ENCODE peak calls at places on chromosomes 16 and 17, in ten cellular contexts. F is H7; S is CD8-positive, alpha-beta T cell; D is cardiac muscle cell; K is transverse colon; N is HepG2; P is lower lobe of right lung; W is Karpas-422; U is prostate gland; E is esophagus squamous epithelium. C is an unnamed sample.

GRCh38 chr17:81731271-81731670 is 19.2 kb downstream of the SLC25A10 start:
- DNase-seq in F (no peak), S (no peak), D (no peak), K (no peak), N (no peak), P (no peak), W (no peak), U (no peak), E (no peak), C (no peak)

GRCh38 chr17:21005803-21006202 is 37.0 kb downstream of the USP22 start:
- DNase-seq in F (no peak), S (no peak), D (no peak), K (no peak), N (no peak), P (no peak), W (no peak), U (no peak), E (no peak), C (no peak)

GRCh38 chr17:68290268-68290954 is 516 bp downstream of the SLC16A6 start:
- DNase-seq in F (peak; percentile 82), S (peak; percentile 43), D (peak; percentile 38), K (peak; percentile 54), N (no peak), P (peak; percentile 71), W (peak; percentile 74), U (peak; percentile 28), E (no peak), C (peak; percentile 76)

GRCh38 chr16:51526622-51527021 is 375.6 kb upstream of the SALL1 start:
- DNase-seq in F (no peak), S (no peak), D (no peak), K (no peak), N (no peak), P (no peak), W (no peak), U (no peak), E (no peak), C (no peak)

GRCh38 chr17:6455321-6455705 is 11.1 kb downstream of the PIMREG start:
- DNase-seq in F (peak; percentile 89), S (peak; percentile 33), D (peak; percentile 46), K (peak; percentile 62), N (no peak), P (peak; percentile 51), W (no peak), U (no peak), E (no peak), C (peak; percentile 59)

GRCh38 chr17:3513305-3514035 is 37.7 kb downstream of the ASPA start:
- DNase-seq in F (peak; percentile 47), S (no peak), D (no peak), K (no peak), N (no peak), P (no peak), W (no peak), U (no peak), E (no peak), C (peak; percentile 63)

GRCh38 chr16:20382202-20382948 is 22.2 kb downstream of the PDILT start:
- DNase-seq in F (no peak), S (no peak), D (no peak), K (no peak), N (no peak), P (no peak), W (no peak), U (no peak), E (no peak), C (no peak)

GRCh38 chr17:4658478-4659305 is 17.2 kb upstream of the ALOX15 start:
- DNase-seq in F (no peak), S (no peak), D (no peak), K (no peak), N (no peak), P (no peak), W (no peak), U (no peak), E (no peak), C (no peak)

GRCh38 chr17:75658237-75658636 is 8.7 kb downstream of the RECQL5 start:
- DNase-seq in F (no peak), S (no peak), D (no peak), K (no peak), N (no peak), P (no peak), W (no peak), U (no peak), E (no peak), C (no peak)

GRCh38 chr17:81513669-81514484 is 1.3 kb upstream of the ACTG1 start:
- DNase-seq in F (peak; percentile 88), S (no peak), D (peak; percentile 87), K (peak; percentile 66), N (peak; percentile 72), P (peak; percentile 83), W (peak; percentile 79), U (peak; percentile 53), E (no peak), C (peak; percentile 73)

GRCh38 chr17:82616021-82616703 is 32.1 kb downstream of the WDR45B start:
- DNase-seq in F (no peak), S (no peak), D (no peak), K (no peak), N (no peak), P (no peak), W (no peak), U (no peak), E (no peak), C (no peak)

GRCh38 chr17:56319531-56319930 is 166.3 kb downstream of the ANKFN1 start:
- DNase-seq in F (peak; percentile 8), S (no peak), D (peak; percentile 65), K (no peak), N (peak; percentile 58), P (no peak), W (peak; percentile 80), U (peak; percentile 10), E (no peak), C (no peak)

GRCh38 chr17:56948491-56948890 is 12.4 kb downstream of the COIL start:
- DNase-seq in F (no peak), S (no peak), D (no peak), K (no peak), N (no peak), P (no peak), W (no peak), U (no peak), E (no peak), C (no peak)

GRCh38 chr17:1562178-1562643 is 381 bp downstream of the PITPNA start:
- DNase-seq in F (peak; percentile 89), S (peak; percentile 18), D (peak; percentile 74), K (peak; percentile 57), N (no peak), P (peak; percentile 77), W (no peak), U (no peak), E (no peak), C (no peak)

GRCh38 chr17:58508341-58509067 is 5.9 kb downstream of the MTMR4 start:
- DNase-seq in F (no peak), S (no peak), D (peak; percentile 66), K (no peak), N (no peak), P (no peak), W (no peak), U (no peak), E (no peak), C (no peak)

GRCh38 chr17:63102034-63102433 is 136.0 kb downstream of the TANC2 start:
- DNase-seq in F (no peak), S (no peak), D (no peak), K (no peak), N (no peak), P (no peak), W (no peak), U (no peak), E (no peak), C (no peak)

GRCh38 chr16:17470002-17470870 is 524 bp downstream of the XYLT1 start:
- DNase-seq in F (peak; percentile 72), S (no peak), D (peak; percentile 57), K (peak; percentile 27), N (no peak), P (no peak), W (peak; percentile 53), U (no peak), E (no peak), C (peak; percentile 29)

DNA sequence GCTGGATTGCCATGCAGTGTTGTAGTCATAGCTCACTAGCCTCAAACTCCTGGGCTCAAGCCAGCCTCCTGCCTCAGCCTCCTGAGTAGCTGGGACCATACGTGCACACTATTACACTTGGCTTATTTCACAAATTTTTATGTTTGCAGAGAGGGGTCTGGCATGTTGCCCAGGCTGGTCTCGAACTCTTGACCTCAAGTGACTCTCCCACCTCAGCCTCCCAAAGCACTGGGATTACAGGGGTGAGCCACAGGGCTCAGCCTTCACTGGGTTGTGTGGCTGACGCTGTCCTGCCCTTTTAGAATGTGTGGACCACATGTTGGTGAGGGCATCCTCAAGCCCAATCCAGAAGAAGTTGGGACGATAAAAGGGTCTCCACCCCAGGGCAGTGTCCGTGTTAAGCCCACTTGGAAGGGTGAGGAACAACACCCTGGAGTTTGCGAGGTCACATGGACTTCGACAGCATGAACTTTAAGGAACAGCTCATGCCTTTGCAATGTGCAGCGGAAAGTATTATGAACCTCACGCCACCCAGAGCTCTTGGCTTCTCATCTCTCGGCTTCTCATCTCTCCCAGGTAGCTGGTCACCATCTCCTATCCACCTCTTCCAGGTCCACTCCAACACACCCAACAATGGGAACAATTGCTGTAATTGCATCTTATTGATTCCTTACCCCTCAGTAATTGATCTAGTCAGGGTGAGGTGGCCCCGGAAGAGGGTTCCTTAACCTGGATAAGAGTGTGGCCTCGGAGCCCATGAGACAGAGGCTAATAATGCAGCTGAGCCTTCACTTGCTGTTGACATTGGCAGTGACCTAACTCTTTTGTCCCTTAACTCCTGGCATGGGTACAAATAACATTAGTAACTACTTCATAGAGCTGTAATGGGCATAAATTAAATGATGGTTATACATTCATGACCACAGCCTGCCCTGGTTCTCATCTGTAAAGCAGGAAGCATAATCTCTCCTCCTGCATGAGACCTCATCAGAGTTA is 6.7 kb downstream of the FOXL1 start:
- DNase-seq in F (no peak), S (no peak), D (no peak), K (no peak), N (no peak), P (no peak), W (no peak), U (no peak), E (no peak), C (no peak)
- H3K4me3 ChIP-seq in F (no peak overlapping the region), S (no peak overlapping the region), D (no peak overlapping the region), K (no peak overlapping the region), N (no peak overlapping the region), P (no peak overlapping the region), W (no peak overlapping the region), U (no peak overlapping the region), E (no peak overlapping the region), C (no peak overlapping the region)

GRCh38 chr16:1067629-1068028 is 4.9 kb upstream of the SSTR5 start:
- DNase-seq in F (no peak), S (no peak), D (no peak), K (no peak), N (no peak), P (no peak), W (no peak), U (no peak), E (no peak), C (no peak)
- H3K27me3 ChIP-seq in F (peaks cover 6% of the 10 kb centered on the region), S (no peaks in the 10 kb centered on the region), D (peaks cover 20% of the 10 kb centered on the region), K (peaks cover 86% of the 10 kb centered on the region), N (peaks cover 21% of the 10 kb centered on the region), P (peaks cover 89% of the 10 kb centered on the region), W (no peaks in the 10 kb centered on the region), U (peaks cover 42% of the 10 kb centered on the region), E (peaks cover 7% of the 10 kb centered on the region), C (no peaks in the 10 kb centered on the region)

GRCh38 chr17:50027639-50028206 is 28.2 kb upstream of the ITGA3 start:
- DNase-seq in F (peak; percentile 69), S (no peak), D (no peak), K (peak; percentile 58), N (no peak), P (peak; percentile 76), W (no peak), U (no peak), E (no peak), C (no peak)
- H3K4me3 ChIP-seq in F (no peak overlapping the region), S (no peak overlapping the region), D (no peak overlapping the region), K (no peak overlapping the region), N (no peak overlapping the region), P (peak overlapping the region; percentile 50), W (no peak overlapping the region), U (no peak overlapping the region), E (peak overlapping the region; percentile 54), C (no peak overlapping the region)

GRCh38 chr16:66937725-66938337 is 2.5 kb downstream of the CES2 start:
- DNase-seq in F (peak; percentile 20), S (no peak), D (no peak), K (no peak), N (no peak), P (no peak), W (no peak), U (no peak), E (no peak), C (no peak)
- H3K27me3 ChIP-seq in F (peaks cover 8% of the 10 kb centered on the region), S (no peaks in the 10 kb centered on the region), D (no peaks in the 10 kb centered on the region), K (no peaks in the 10 kb centered on the region), N (no peaks in the 10 kb centered on the region), P (no peaks in the 10 kb centered on the region), W (no peaks in the 10 kb centered on the region), U (no peaks in the 10 kb centered on the region), E (no peaks in the 10 kb centered on the region), C (no peaks in the 10 kb centered on the region)